ENCODE peak calls at places on chromosomes 5 and 9, in ten cellular contexts. One of them, this sample, is unnamed.

GRCh38 chr9:86407022-86407421 is 52.8 kb upstream of the TUT7 start:
- DNase-seq in esophagus squamous epithelium: no peak
- DNase-seq in pancreas: peak; percentile 57
- DNase-seq in B cell: no peak
- DNase-seq in left ventricle myocardium inferior: no peak
- DNase-seq in BJ: no peak
- DNase-seq in GM12878: no peak
- DNase-seq in foreskin fibroblast: peak; percentile 87
- DNase-seq in GM20000: no peak
- DNase-seq in WTC11: no peak
- DNase-seq in this sample: no peak

GRCh38 chr5:137828192-137828591 is 39.5 kb upstream of the MYOT start:
- DNase-seq in BJ: no peak
- DNase-seq in left ventricle myocardium inferior: no peak
- DNase-seq in pancreas: no peak
- DNase-seq in GM20000: no peak
- DNase-seq in esophagus squamous epithelium: no peak
- DNase-seq in GM12878: no peak
- DNase-seq in foreskin fibroblast: no peak
- DNase-seq in WTC11: no peak
- DNase-seq in B cell: no peak
- DNase-seq in this sample: no peak

GRCh38 chr9:110912701-110913291 is 125.5 kb downstream of the LPAR1 start:
- DNase-seq in left ventricle myocardium inferior: no peak
- DNase-seq in BJ: no peak
- DNase-seq in GM12878: no peak
- DNase-seq in foreskin fibroblast: peak; percentile 50
- DNase-seq in B cell: no peak
- DNase-seq in pancreas: no peak
- DNase-seq in GM20000: no peak
- DNase-seq in WTC11: no peak
- DNase-seq in esophagus squamous epithelium: no peak
- DNase-seq in this sample: no peak

GRCh38 chr5:126471875-126472537 is 48.8 kb downstream of the GRAMD2B start:
- DNase-seq in WTC11: no peak
- DNase-seq in GM12878: no peak
- DNase-seq in esophagus squamous epithelium: no peak
- DNase-seq in B cell: no peak
- DNase-seq in GM20000: no peak
- DNase-seq in BJ: peak; percentile 70
- DNase-seq in pancreas: no peak
- DNase-seq in left ventricle myocardium inferior: no peak
- DNase-seq in foreskin fibroblast: peak; percentile 85
- DNase-seq in this sample: no peak

GRCh38 chr5:156327306-156327705 is 342 bp downstream of the SGCD start:
- DNase-seq in B cell: no peak
- DNase-seq in GM20000: no peak
- DNase-seq in BJ: no peak
- DNase-seq in foreskin fibroblast: peak; percentile 43
- DNase-seq in GM12878: no peak
- DNase-seq in left ventricle myocardium inferior: no peak
- DNase-seq in WTC11: no peak
- DNase-seq in esophagus squamous epithelium: no peak
- DNase-seq in pancreas: no peak
- DNase-seq in this sample: no peak

GRCh38 chr5:78102498-78102897 is 192.0 kb downstream of the AP3B1 start:
- DNase-seq in WTC11: no peak
- DNase-seq in GM20000: no peak
- DNase-seq in B cell: no peak
- DNase-seq in GM12878: no peak
- DNase-seq in foreskin fibroblast: no peak
- DNase-seq in esophagus squamous epithelium: no peak
- DNase-seq in left ventricle myocardium inferior: no peak
- DNase-seq in pancreas: no peak
- DNase-seq in BJ: no peak
- DNase-seq in this sample: no peak

GRCh38 chr5:88502179-88503064 is 233.8 kb upstream of the TMEM161B start:
- DNase-seq in BJ: no peak
- DNase-seq in foreskin fibroblast: peak; percentile 1
- DNase-seq in GM12878: peak; percentile 20
- DNase-seq in left ventricle myocardium inferior: no peak
- DNase-seq in esophagus squamous epithelium: no peak
- DNase-seq in B cell: no peak
- DNase-seq in WTC11: no peak
- DNase-seq in pancreas: no peak
- DNase-seq in GM20000: peak; percentile 38
- DNase-seq in this sample: peak; percentile 26

GRCh38 chr9:38227656-38228055 is 158.6 kb upstream of the SHB start:
- DNase-seq in pancreas: no peak
- DNase-seq in esophagus squamous epithelium: no peak
- DNase-seq in left ventricle myocardium inferior: no peak
- DNase-seq in WTC11: no peak
- DNase-seq in B cell: no peak
- DNase-seq in foreskin fibroblast: no peak
- DNase-seq in GM12878: no peak
- DNase-seq in GM20000: no peak
- DNase-seq in BJ: no peak
- DNase-seq in this sample: no peak

DNA sequence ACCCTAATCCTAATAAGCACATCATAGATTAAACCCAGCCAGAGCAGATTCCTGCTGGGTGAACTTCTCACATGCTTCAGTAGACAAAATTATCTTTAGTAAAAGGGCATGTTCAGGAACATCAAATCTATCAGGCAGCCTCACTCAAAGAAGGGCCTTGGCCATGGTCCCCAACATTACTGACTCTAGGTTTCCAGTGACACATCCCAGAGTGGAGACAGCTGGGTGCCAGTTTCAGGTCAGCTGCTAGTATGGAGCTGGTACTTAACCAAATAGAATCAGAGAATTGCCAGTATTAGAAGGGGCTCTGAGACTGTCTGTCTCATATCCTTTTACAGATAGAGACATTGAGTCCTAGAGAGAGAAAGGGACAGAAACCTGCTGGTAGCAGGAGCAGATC is 44.1 kb upstream of the GALNT10 start:
- DNase-seq in esophagus squamous epithelium: no peak
- DNase-seq in pancreas: no peak
- DNase-seq in foreskin fibroblast: no peak
- DNase-seq in GM12878: no peak
- DNase-seq in BJ: no peak
- DNase-seq in WTC11: no peak
- DNase-seq in GM20000: no peak
- DNase-seq in B cell: no peak
- DNase-seq in left ventricle myocardium inferior: peak; percentile 37
- DNase-seq in this sample: no peak
- TF ChIP-seq CTCF in esophagus squamous epithelium: no peak
- TF ChIP-seq CTCF in pancreas: no peak
- TF ChIP-seq CTCF in foreskin fibroblast: no peak
- TF ChIP-seq CTCF in GM12878: no peak
- TF ChIP-seq CTCF in BJ: no peak
- TF ChIP-seq CTCF in WTC11: no peak
- TF ChIP-seq CTCF in GM20000: no peak
- TF ChIP-seq CTCF in B cell: no peak
- TF ChIP-seq CTCF in left ventricle myocardium inferior: no peak
- TF ChIP-seq CTCF in this sample: no peak

GRCh38 chr5:67163231-67163756 is 33.3 kb downstream of the CD180 start:
- DNase-seq in B cell: no peak
- DNase-seq in left ventricle myocardium inferior: no peak
- DNase-seq in BJ: no peak
- DNase-seq in WTC11: peak; percentile 31
- DNase-seq in pancreas: no peak
- DNase-seq in esophagus squamous epithelium: no peak
- DNase-seq in GM20000: no peak
- DNase-seq in foreskin fibroblast: no peak
- DNase-seq in GM12878: no peak
- DNase-seq in this sample: no peak

GRCh38 chr5:67161767-67162166 is 34.8 kb downstream of the CD180 start:
- DNase-seq in WTC11: no peak
- DNase-seq in foreskin fibroblast: no peak
- DNase-seq in BJ: no peak
- DNase-seq in pancreas: no peak
- DNase-seq in GM12878: no peak
- DNase-seq in esophagus squamous epithelium: no peak
- DNase-seq in B cell: no peak
- DNase-seq in left ventricle myocardium inferior: no peak
- DNase-seq in GM20000: no peak
- DNase-seq in this sample: no peak

GRCh38 chr5:67165524-67166459 is 30.8 kb downstream of the CD180 start:
- DNase-seq in BJ: no peak
- DNase-seq in pancreas: peak; percentile 86
- DNase-seq in left ventricle myocardium inferior: peak; percentile 86
- DNase-seq in GM20000: peak; percentile 87
- DNase-seq in esophagus squamous epithelium: peak; percentile 40
- DNase-seq in GM12878: no peak
- DNase-seq in WTC11: peak; percentile 88
- DNase-seq in B cell: peak; percentile 84
- DNase-seq in foreskin fibroblast: peak; percentile 77
- DNase-seq in this sample: peak; percentile 86

GRCh38 chr5:67164856-67165523 is 31.6 kb downstream of the CD180 start:
- DNase-seq in WTC11: no peak
- DNase-seq in esophagus squamous epithelium: no peak
- DNase-seq in GM20000: peak; percentile 19
- DNase-seq in GM12878: no peak
- DNase-seq in left ventricle myocardium inferior: no peak
- DNase-seq in foreskin fibroblast: no peak
- DNase-seq in pancreas: no peak
- DNase-seq in B cell: no peak
- DNase-seq in BJ: no peak
- DNase-seq in this sample: no peak

DNA sequence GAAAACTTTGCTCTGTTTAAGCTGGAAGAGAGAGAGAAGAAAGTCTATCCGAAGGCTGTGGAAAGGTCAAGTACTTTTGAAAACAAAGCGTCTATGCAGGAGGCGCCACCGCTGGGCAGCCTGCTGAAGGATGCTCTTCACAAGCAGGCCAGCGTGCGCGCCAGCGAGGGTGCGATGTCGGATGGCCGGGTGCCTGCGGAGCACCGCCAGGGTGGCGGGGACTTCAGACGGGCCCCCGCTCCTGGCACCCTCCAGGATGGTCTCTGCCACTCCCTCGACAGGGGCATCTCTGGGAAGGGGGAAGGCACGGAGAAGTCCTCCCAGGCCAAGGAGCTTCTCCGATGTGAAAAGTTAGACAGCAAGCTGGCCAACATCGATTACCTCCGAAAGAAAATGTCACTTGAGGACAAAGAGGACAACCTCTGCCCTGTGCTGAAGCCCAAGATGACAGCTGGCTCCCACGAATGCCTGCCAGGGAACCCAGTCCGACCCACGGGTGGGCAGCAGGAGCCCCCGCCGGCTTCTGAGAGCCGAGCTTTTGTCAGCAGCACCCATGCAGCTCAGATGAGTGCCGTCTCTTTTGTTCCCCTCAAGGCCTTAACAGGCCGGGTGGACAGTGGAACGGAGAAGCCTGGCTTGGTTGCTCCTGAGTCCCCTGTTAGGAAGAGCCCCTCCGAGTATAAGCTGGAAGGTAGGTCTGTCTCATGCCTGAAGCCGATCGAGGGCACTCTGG is 32.6 kb downstream of the CD180 start:
- DNase-seq in GM20000: peak; percentile 19
- DNase-seq in BJ: no peak
- DNase-seq in esophagus squamous epithelium: no peak
- DNase-seq in left ventricle myocardium inferior: no peak
- DNase-seq in B cell: no peak
- DNase-seq in WTC11: no peak
- DNase-seq in pancreas: no peak
- DNase-seq in foreskin fibroblast: no peak
- DNase-seq in GM12878: no peak
- DNase-seq in this sample: no peak
- TF ChIP-seq CTCF in GM20000: no peak
- TF ChIP-seq CTCF in BJ: no peak
- TF ChIP-seq CTCF in esophagus squamous epithelium: no peak
- TF ChIP-seq CTCF in left ventricle myocardium inferior: no peak
- TF ChIP-seq CTCF in B cell: no peak
- TF ChIP-seq CTCF in WTC11: no peak
- TF ChIP-seq CTCF in pancreas: no peak
- TF ChIP-seq CTCF in foreskin fibroblast: no peak
- TF ChIP-seq CTCF in GM12878: no peak
- TF ChIP-seq CTCF in this sample: no peak

GRCh38 chr9:109253241-109253636 is 67.6 kb downstream of the EPB41L4B start:
- DNase-seq in pancreas: no peak
- DNase-seq in left ventricle myocardium inferior: no peak
- DNase-seq in B cell: no peak
- DNase-seq in foreskin fibroblast: no peak
- DNase-seq in GM12878: no peak
- DNase-seq in esophagus squamous epithelium: no peak
- DNase-seq in GM20000: no peak
- DNase-seq in BJ: no peak
- DNase-seq in WTC11: no peak
- DNase-seq in this sample: no peak

GRCh38 chr9:109252291-109252690 is 68.6 kb downstream of the EPB41L4B start:
- DNase-seq in esophagus squamous epithelium: no peak
- DNase-seq in BJ: no peak
- DNase-seq in left ventricle myocardium inferior: no peak
- DNase-seq in B cell: no peak
- DNase-seq in GM20000: no peak
- DNase-seq in GM12878: no peak
- DNase-seq in foreskin fibroblast: no peak
- DNase-seq in WTC11: no peak
- DNase-seq in pancreas: no peak
- DNase-seq in this sample: no peak

GRCh38 chr9:109255394-109255793 is 65.5 kb downstream of the EPB41L4B start:
- DNase-seq in pancreas: no peak
- DNase-seq in WTC11: no peak
- DNase-seq in foreskin fibroblast: no peak
- DNase-seq in BJ: no peak
- DNase-seq in GM20000: no peak
- DNase-seq in esophagus squamous epithelium: no peak
- DNase-seq in left ventricle myocardium inferior: no peak
- DNase-seq in B cell: no peak
- DNase-seq in GM12878: no peak
- DNase-seq in this sample: no peak

GRCh38 chr9:109254317-109254716 is 66.5 kb downstream of the EPB41L4B start:
- DNase-seq in B cell: no peak
- DNase-seq in esophagus squamous epithelium: no peak
- DNase-seq in left ventricle myocardium inferior: no peak
- DNase-seq in GM12878: no peak
- DNase-seq in WTC11: no peak
- DNase-seq in BJ: no peak
- DNase-seq in GM20000: no peak
- DNase-seq in pancreas: no peak
- DNase-seq in foreskin fibroblast: peak; percentile 66
- DNase-seq in this sample: no peak

GRCh38 chr9:109253637-109254284 is 67.1 kb downstream of the EPB41L4B start:
- DNase-seq in GM20000: no peak
- DNase-seq in WTC11: no peak
- DNase-seq in GM12878: no peak
- DNase-seq in left ventricle myocardium inferior: no peak
- DNase-seq in pancreas: no peak
- DNase-seq in B cell: no peak
- DNase-seq in foreskin fibroblast: peak; percentile 75
- DNase-seq in BJ: no peak
- DNase-seq in esophagus squamous epithelium: no peak
- DNase-seq in this sample: no peak
- TF ChIP-seq CTCF in GM20000: no peak
- TF ChIP-seq CTCF in WTC11: no peak
- TF ChIP-seq CTCF in GM12878: no peak
- TF ChIP-seq CTCF in left ventricle myocardium inferior: no peak
- TF ChIP-seq CTCF in pancreas: no peak
- TF ChIP-seq CTCF in B cell: no peak
- TF ChIP-seq CTCF in foreskin fibroblast: no peak
- TF ChIP-seq CTCF in BJ: peak; percentile 7
- TF ChIP-seq CTCF in esophagus squamous epithelium: no peak
- TF ChIP-seq CTCF in this sample: no peak

DNA sequence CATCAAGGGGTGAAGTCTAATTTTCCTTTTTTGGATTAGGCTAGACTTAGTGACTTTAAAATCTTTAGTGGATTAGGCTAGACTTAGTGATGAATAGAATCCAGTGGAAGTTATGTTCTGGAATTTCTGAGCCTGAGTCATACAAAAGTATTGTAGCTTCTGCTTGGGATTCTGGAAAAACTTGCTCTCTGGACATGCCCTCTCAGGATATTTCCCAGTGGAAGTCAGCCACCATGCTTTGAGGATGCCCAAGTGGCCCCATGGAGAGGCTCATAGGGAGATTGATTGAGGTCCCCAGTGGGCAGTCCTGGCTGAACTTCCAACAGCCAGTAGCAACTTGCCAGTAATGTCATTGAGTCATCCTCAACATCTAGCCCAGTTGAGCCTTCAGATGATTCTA is 112.4 kb upstream of the PRLR start:
- DNase-seq in foreskin fibroblast: no peak
- DNase-seq in pancreas: no peak
- DNase-seq in GM20000: no peak
- DNase-seq in WTC11: no peak
- DNase-seq in esophagus squamous epithelium: no peak
- DNase-seq in B cell: no peak
- DNase-seq in left ventricle myocardium inferior: no peak
- DNase-seq in BJ: no peak
- DNase-seq in GM12878: no peak
- DNase-seq in this sample: no peak
- TF ChIP-seq CTCF in foreskin fibroblast: no peak
- TF ChIP-seq CTCF in pancreas: no peak
- TF ChIP-seq CTCF in GM20000: no peak
- TF ChIP-seq CTCF in WTC11: no peak
- TF ChIP-seq CTCF in esophagus squamous epithelium: no peak
- TF ChIP-seq CTCF in B cell: no peak
- TF ChIP-seq CTCF in left ventricle myocardium inferior: no peak
- TF ChIP-seq CTCF in BJ: no peak
- TF ChIP-seq CTCF in GM12878: no peak
- TF ChIP-seq CTCF in this sample: no peak